ENCODE peak calls at places on chromosomes 6 and 20, in seven cellular contexts. One of them, this sample, is unnamed.

GRCh38 chr6:10416863-10417641 is 2.2 kb upstream of the TFAP2A start:
- DNase-seq in body of pancreas: no peak
- DNase-seq in NCI-H2081: no peak
- DNase-seq in activated CD4-positive, alpha-beta T cell treated with anti-CD3 and anti-CD28 coated beads, Interleukin-2, amount 50 U/mL, for 1 hour: no peak
- DNase-seq in NCI-H1092 treated with DMSO at 0.1 percent for 48 hours: no peak
- DNase-seq in naive thymus-derived CD4-positive, alpha-beta T cell: no peak
- DNase-seq in RWPE1: no peak
- DNase-seq in this sample: no peak

GRCh38 chr6:11370191-11371018 is 137.9 kb upstream of the NEDD9 start:
- DNase-seq in body of pancreas: no peak
- DNase-seq in NCI-H2081: no peak
- DNase-seq in activated CD4-positive, alpha-beta T cell treated with anti-CD3 and anti-CD28 coated beads, Interleukin-2, amount 50 U/mL, for 1 hour: no peak
- DNase-seq in NCI-H1092 treated with DMSO at 0.1 percent for 48 hours: no peak
- DNase-seq in naive thymus-derived CD4-positive, alpha-beta T cell: no peak
- DNase-seq in RWPE1: no peak
- DNase-seq in this sample: no peak

GRCh38 chr6:33105916-33106871 is 30.4 kb downstream of the HLA-DPB1 start:
- DNase-seq in body of pancreas: no peak
- DNase-seq in NCI-H2081: no peak
- DNase-seq in activated CD4-positive, alpha-beta T cell treated with anti-CD3 and anti-CD28 coated beads, Interleukin-2, amount 50 U/mL, for 1 hour: no peak
- DNase-seq in NCI-H1092 treated with DMSO at 0.1 percent for 48 hours: no peak
- DNase-seq in naive thymus-derived CD4-positive, alpha-beta T cell: no peak
- DNase-seq in RWPE1: no peak
- DNase-seq in this sample: no peak

GRCh38 chr20:22414354-22414753 is 170.0 kb downstream of the FOXA2 start:
- DNase-seq in body of pancreas: no peak
- DNase-seq in NCI-H2081: peak
- DNase-seq in activated CD4-positive, alpha-beta T cell treated with anti-CD3 and anti-CD28 coated beads, Interleukin-2, amount 50 U/mL, for 1 hour: no peak
- DNase-seq in NCI-H1092 treated with DMSO at 0.1 percent for 48 hours: no peak
- DNase-seq in naive thymus-derived CD4-positive, alpha-beta T cell: no peak
- DNase-seq in RWPE1: no peak
- DNase-seq in this sample: no peak

GRCh38 chr20:32282461-32282860 is 5.0 kb downstream of the KIF3B start:
- DNase-seq in body of pancreas: peak
- DNase-seq in NCI-H2081: peak
- DNase-seq in activated CD4-positive, alpha-beta T cell treated with anti-CD3 and anti-CD28 coated beads, Interleukin-2, amount 50 U/mL, for 1 hour: no peak
- DNase-seq in NCI-H1092 treated with DMSO at 0.1 percent for 48 hours: peak
- DNase-seq in naive thymus-derived CD4-positive, alpha-beta T cell: no peak
- DNase-seq in RWPE1: no peak
- DNase-seq in this sample: peak

GRCh38 chr20:10115021-10115420 is 80.2 kb downstream of the ANKEF1 start:
- DNase-seq in body of pancreas: no peak
- DNase-seq in NCI-H2081: no peak
- DNase-seq in activated CD4-positive, alpha-beta T cell treated with anti-CD3 and anti-CD28 coated beads, Interleukin-2, amount 50 U/mL, for 1 hour: no peak
- DNase-seq in NCI-H1092 treated with DMSO at 0.1 percent for 48 hours: no peak
- DNase-seq in naive thymus-derived CD4-positive, alpha-beta T cell: no peak
- DNase-seq in RWPE1: no peak
- DNase-seq in this sample: no peak

GRCh38 chr6:170375661-170376060 is 69.1 kb downstream of the FAM120B start:
- DNase-seq in body of pancreas: no peak
- DNase-seq in NCI-H2081: no peak
- DNase-seq in activated CD4-positive, alpha-beta T cell treated with anti-CD3 and anti-CD28 coated beads, Interleukin-2, amount 50 U/mL, for 1 hour: no peak
- DNase-seq in NCI-H1092 treated with DMSO at 0.1 percent for 48 hours: no peak
- DNase-seq in naive thymus-derived CD4-positive, alpha-beta T cell: no peak
- DNase-seq in RWPE1: no peak
- DNase-seq in this sample: no peak

GRCh38 chr6:7440476-7440875 is 50.9 kb downstream of the RIOK1 start:
- DNase-seq in body of pancreas: no peak
- DNase-seq in NCI-H2081: no peak
- DNase-seq in activated CD4-positive, alpha-beta T cell treated with anti-CD3 and anti-CD28 coated beads, Interleukin-2, amount 50 U/mL, for 1 hour: no peak
- DNase-seq in NCI-H1092 treated with DMSO at 0.1 percent for 48 hours: no peak
- DNase-seq in naive thymus-derived CD4-positive, alpha-beta T cell: no peak
- DNase-seq in RWPE1: no peak
- DNase-seq in this sample: no peak

GRCh38 chr6:168157272-168158007 is 78.4 kb upstream of the FRMD1 start:
- DNase-seq in body of pancreas: no peak
- DNase-seq in NCI-H2081: no peak
- DNase-seq in activated CD4-positive, alpha-beta T cell treated with anti-CD3 and anti-CD28 coated beads, Interleukin-2, amount 50 U/mL, for 1 hour: no peak
- DNase-seq in NCI-H1092 treated with DMSO at 0.1 percent for 48 hours: peak
- DNase-seq in naive thymus-derived CD4-positive, alpha-beta T cell: no peak
- DNase-seq in RWPE1: peak
- DNase-seq in this sample: no peak

GRCh38 chr6:484086-484728 is 92.7 kb downstream of the IRF4 start:
- DNase-seq in body of pancreas: no peak
- DNase-seq in NCI-H2081: no peak
- DNase-seq in activated CD4-positive, alpha-beta T cell treated with anti-CD3 and anti-CD28 coated beads, Interleukin-2, amount 50 U/mL, for 1 hour: no peak
- DNase-seq in NCI-H1092 treated with DMSO at 0.1 percent for 48 hours: peak
- DNase-seq in naive thymus-derived CD4-positive, alpha-beta T cell: no peak
- DNase-seq in RWPE1: no peak
- DNase-seq in this sample: no peak

GRCh38 chr6:137856138-137856898 is 10.7 kb upstream of the TNFAIP3 start:
- DNase-seq in body of pancreas: no peak
- DNase-seq in NCI-H2081: no peak
- DNase-seq in activated CD4-positive, alpha-beta T cell treated with anti-CD3 and anti-CD28 coated beads, Interleukin-2, amount 50 U/mL, for 1 hour: no peak
- DNase-seq in NCI-H1092 treated with DMSO at 0.1 percent for 48 hours: no peak
- DNase-seq in naive thymus-derived CD4-positive, alpha-beta T cell: no peak
- DNase-seq in RWPE1: no peak
- DNase-seq in this sample: no peak

GRCh38 chr6:144063744-144064401 is 31.5 kb downstream of the SF3B5 start:
- DNase-seq in body of pancreas: peak
- DNase-seq in NCI-H2081: peak
- DNase-seq in activated CD4-positive, alpha-beta T cell treated with anti-CD3 and anti-CD28 coated beads, Interleukin-2, amount 50 U/mL, for 1 hour: peak
- DNase-seq in NCI-H1092 treated with DMSO at 0.1 percent for 48 hours: peak
- DNase-seq in naive thymus-derived CD4-positive, alpha-beta T cell: peak
- DNase-seq in RWPE1: peak
- DNase-seq in this sample: peak

GRCh38 chr20:46371656-46372055 is 34.8 kb downstream of the ELMO2 start:
- DNase-seq in body of pancreas: no peak
- DNase-seq in NCI-H2081: no peak
- DNase-seq in activated CD4-positive, alpha-beta T cell treated with anti-CD3 and anti-CD28 coated beads, Interleukin-2, amount 50 U/mL, for 1 hour: no peak
- DNase-seq in NCI-H1092 treated with DMSO at 0.1 percent for 48 hours: no peak
- DNase-seq in naive thymus-derived CD4-positive, alpha-beta T cell: no peak
- DNase-seq in RWPE1: no peak
- DNase-seq in this sample: no peak

GRCh38 chr20:46132705-46133120 is 14.6 kb downstream of the CD40 start:
- DNase-seq in body of pancreas: peak
- DNase-seq in NCI-H2081: peak
- DNase-seq in activated CD4-positive, alpha-beta T cell treated with anti-CD3 and anti-CD28 coated beads, Interleukin-2, amount 50 U/mL, for 1 hour: peak
- DNase-seq in NCI-H1092 treated with DMSO at 0.1 percent for 48 hours: peak
- DNase-seq in naive thymus-derived CD4-positive, alpha-beta T cell: peak
- DNase-seq in RWPE1: peak
- DNase-seq in this sample: peak

GRCh38 chr20:57672164-57672563 is 37.7 kb downstream of the PMEPA1 start:
- DNase-seq in body of pancreas: no peak
- DNase-seq in NCI-H2081: peak
- DNase-seq in activated CD4-positive, alpha-beta T cell treated with anti-CD3 and anti-CD28 coated beads, Interleukin-2, amount 50 U/mL, for 1 hour: no peak
- DNase-seq in NCI-H1092 treated with DMSO at 0.1 percent for 48 hours: peak
- DNase-seq in naive thymus-derived CD4-positive, alpha-beta T cell: no peak
- DNase-seq in RWPE1: no peak
- DNase-seq in this sample: no peak

GRCh38 chr6:35808688-35809087 is 3.5 kb downstream of the LHFPL5 start:
- DNase-seq in body of pancreas: no peak
- DNase-seq in NCI-H2081: peak
- DNase-seq in activated CD4-positive, alpha-beta T cell treated with anti-CD3 and anti-CD28 coated beads, Interleukin-2, amount 50 U/mL, for 1 hour: no peak
- DNase-seq in NCI-H1092 treated with DMSO at 0.1 percent for 48 hours: peak
- DNase-seq in naive thymus-derived CD4-positive, alpha-beta T cell: no peak
- DNase-seq in RWPE1: peak
- DNase-seq in this sample: peak

GRCh38 chr6:157269261-157269794 is 54.0 kb downstream of the TMEM242 start:
- DNase-seq in body of pancreas: no peak
- DNase-seq in NCI-H2081: no peak
- DNase-seq in activated CD4-positive, alpha-beta T cell treated with anti-CD3 and anti-CD28 coated beads, Interleukin-2, amount 50 U/mL, for 1 hour: no peak
- DNase-seq in NCI-H1092 treated with DMSO at 0.1 percent for 48 hours: peak
- DNase-seq in naive thymus-derived CD4-positive, alpha-beta T cell: no peak
- DNase-seq in RWPE1: no peak
- DNase-seq in this sample: no peak

GRCh38 chr20:39004508-39004907 is 42.4 kb downstream of the DHX35 start:
- DNase-seq in body of pancreas: no peak
- DNase-seq in NCI-H2081: no peak
- DNase-seq in activated CD4-positive, alpha-beta T cell treated with anti-CD3 and anti-CD28 coated beads, Interleukin-2, amount 50 U/mL, for 1 hour: peak
- DNase-seq in NCI-H1092 treated with DMSO at 0.1 percent for 48 hours: peak
- DNase-seq in naive thymus-derived CD4-positive, alpha-beta T cell: peak
- DNase-seq in RWPE1: peak
- DNase-seq in this sample: peak

GRCh38 chr6:154650351-154650750 is 82.9 kb upstream of the SCAF8 start:
- DNase-seq in body of pancreas: no peak
- DNase-seq in NCI-H2081: no peak
- DNase-seq in activated CD4-positive, alpha-beta T cell treated with anti-CD3 and anti-CD28 coated beads, Interleukin-2, amount 50 U/mL, for 1 hour: no peak
- DNase-seq in NCI-H1092 treated with DMSO at 0.1 percent for 48 hours: no peak
- DNase-seq in naive thymus-derived CD4-positive, alpha-beta T cell: no peak
- DNase-seq in RWPE1: no peak
- DNase-seq in this sample: no peak

GRCh38 chr6:100962466-100962865 is 81.3 kb upstream of the ASCC3 start:
- DNase-seq in body of pancreas: no peak
- DNase-seq in NCI-H2081: no peak
- DNase-seq in activated CD4-positive, alpha-beta T cell treated with anti-CD3 and anti-CD28 coated beads, Interleukin-2, amount 50 U/mL, for 1 hour: no peak
- DNase-seq in NCI-H1092 treated with DMSO at 0.1 percent for 48 hours: no peak
- DNase-seq in naive thymus-derived CD4-positive, alpha-beta T cell: no peak
- DNase-seq in RWPE1: no peak
- DNase-seq in this sample: no peak

GRCh38 chr20:37397076-37397953 is 51.4 kb downstream of the SRC start:
- DNase-seq in body of pancreas: no peak
- DNase-seq in NCI-H2081: no peak
- DNase-seq in activated CD4-positive, alpha-beta T cell treated with anti-CD3 and anti-CD28 coated beads, Interleukin-2, amount 50 U/mL, for 1 hour: no peak
- DNase-seq in NCI-H1092 treated with DMSO at 0.1 percent for 48 hours: no peak
- DNase-seq in naive thymus-derived CD4-positive, alpha-beta T cell: no peak
- DNase-seq in RWPE1: no peak
- DNase-seq in this sample: no peak

GRCh38 chr20:31474097-31474436 is 860 bp downstream of the DEFB124 start:
- DNase-seq in body of pancreas: no peak
- DNase-seq in NCI-H2081: no peak
- DNase-seq in activated CD4-positive, alpha-beta T cell treated with anti-CD3 and anti-CD28 coated beads, Interleukin-2, amount 50 U/mL, for 1 hour: no peak
- DNase-seq in NCI-H1092 treated with DMSO at 0.1 percent for 48 hours: no peak
- DNase-seq in naive thymus-derived CD4-positive, alpha-beta T cell: no peak
- DNase-seq in RWPE1: no peak
- DNase-seq in this sample: no peak

GRCh38 chr6:112770341-112770740 is 423.2 kb downstream of the RFPL4B start:
- DNase-seq in body of pancreas: no peak
- DNase-seq in NCI-H2081: no peak
- DNase-seq in activated CD4-positive, alpha-beta T cell treated with anti-CD3 and anti-CD28 coated beads, Interleukin-2, amount 50 U/mL, for 1 hour: no peak
- DNase-seq in NCI-H1092 treated with DMSO at 0.1 percent for 48 hours: no peak
- DNase-seq in naive thymus-derived CD4-positive, alpha-beta T cell: no peak
- DNase-seq in RWPE1: no peak
- DNase-seq in this sample: no peak

GRCh38 chr6:165055231-165055630 is 254.2 kb downstream of the C6orf118 start:
- DNase-seq in body of pancreas: no peak
- DNase-seq in NCI-H2081: no peak
- DNase-seq in activated CD4-positive, alpha-beta T cell treated with anti-CD3 and anti-CD28 coated beads, Interleukin-2, amount 50 U/mL, for 1 hour: no peak
- DNase-seq in NCI-H1092 treated with DMSO at 0.1 percent for 48 hours: no peak
- DNase-seq in naive thymus-derived CD4-positive, alpha-beta T cell: no peak
- DNase-seq in RWPE1: peak
- DNase-seq in this sample: no peak

GRCh38 chr6:9161731-9162130 is 726.4 kb upstream of the SLC35B3 start:
- DNase-seq in body of pancreas: no peak
- DNase-seq in NCI-H2081: no peak
- DNase-seq in activated CD4-positive, alpha-beta T cell treated with anti-CD3 and anti-CD28 coated beads, Interleukin-2, amount 50 U/mL, for 1 hour: no peak
- DNase-seq in NCI-H1092 treated with DMSO at 0.1 percent for 48 hours: no peak
- DNase-seq in naive thymus-derived CD4-positive, alpha-beta T cell: no peak
- DNase-seq in RWPE1: no peak
- DNase-seq in this sample: no peak

GRCh38 chr6:30970946-30971345 is 12.6 kb upstream of the MUC21 start:
- DNase-seq in body of pancreas: no peak
- DNase-seq in NCI-H2081: no peak
- DNase-seq in activated CD4-positive, alpha-beta T cell treated with anti-CD3 and anti-CD28 coated beads, Interleukin-2, amount 50 U/mL, for 1 hour: no peak
- DNase-seq in NCI-H1092 treated with DMSO at 0.1 percent for 48 hours: no peak
- DNase-seq in naive thymus-derived CD4-positive, alpha-beta T cell: no peak
- DNase-seq in RWPE1: no peak
- DNase-seq in this sample: no peak

GRCh38 chr6:82690283-82690682 is 326.7 kb downstream of the TPBG start:
- DNase-seq in body of pancreas: no peak
- DNase-seq in NCI-H2081: no peak
- DNase-seq in activated CD4-positive, alpha-beta T cell treated with anti-CD3 and anti-CD28 coated beads, Interleukin-2, amount 50 U/mL, for 1 hour: no peak
- DNase-seq in NCI-H1092 treated with DMSO at 0.1 percent for 48 hours: no peak
- DNase-seq in naive thymus-derived CD4-positive, alpha-beta T cell: no peak
- DNase-seq in RWPE1: no peak
- DNase-seq in this sample: no peak

GRCh38 chr6:160391419-160392116 is 43.4 kb downstream of the SLC22A3 start:
- DNase-seq in body of pancreas: no peak
- DNase-seq in NCI-H2081: no peak
- DNase-seq in activated CD4-positive, alpha-beta T cell treated with anti-CD3 and anti-CD28 coated beads, Interleukin-2, amount 50 U/mL, for 1 hour: no peak
- DNase-seq in NCI-H1092 treated with DMSO at 0.1 percent for 48 hours: no peak
- DNase-seq in naive thymus-derived CD4-positive, alpha-beta T cell: no peak
- DNase-seq in RWPE1: peak
- DNase-seq in this sample: no peak

This sample was measured in COR-L47.